ENCODE peak calls at places on chromosomes 5 and 9, in nine cellular contexts. N, W, Q, A, V, C, H, L and X are unnamed samples.

GRCh38 chr9:108182950-108183381 is 672.8 kb downstream of the ACTL7B start:
- DNase-seq in L (no peak), Q (peak), V (no peak), C (no peak), W (no peak), A (no peak), N (no peak), H (peak), X (no peak)

GRCh38 chr9:131635285-131635684 is 90.0 kb downstream of the PRRT1B start:
- DNase-seq in C (peak), H (peak), L (peak), V (peak), N (peak), Q (peak), W (peak), A (peak), X (no peak)

GRCh38 chr9:36779582-36779981 is 206.9 kb downstream of the MELK start:
- DNase-seq in Q (no peak), L (no peak), A (no peak), W (no peak), H (peak), V (no peak), N (no peak), C (no peak), X (no peak)

GRCh38 chr9:131886839-131887238 is 147.0 kb upstream of the RAPGEF1 start:
- DNase-seq in Q (no peak), C (no peak), H (peak), L (no peak), W (no peak), N (no peak), V (no peak), A (no peak), X (no peak)

GRCh38 chr9:6567140-6567591 is 78.4 kb downstream of the GLDC start:
- DNase-seq in H (peak), W (no peak), V (no peak), N (no peak), C (peak), A (no peak), L (no peak), Q (no peak), X (no peak)

GRCh38 chr9:28547469-28547981 is 974.2 kb upstream of the C9orf72 start:
- DNase-seq in V (no peak), C (no peak), L (no peak), A (no peak), W (no peak), N (no peak), Q (no peak), H (no peak), X (no peak)

GRCh38 chr5:138620661-138621224 is 45.5 kb upstream of the HSPA9 start:
- DNase-seq in A (peak), H (no peak), L (no peak), V (no peak), C (no peak), W (no peak), Q (no peak), N (no peak), X (no peak)

GRCh38 chr5:111776903-111777302 is 19.9 kb upstream of the NREP start:
- DNase-seq in C (no peak), V (no peak), Q (peak), W (no peak), A (no peak), N (no peak), L (no peak), H (no peak), X (no peak)

GRCh38 chr5:132083065-132083678 is 9.6 kb downstream of the CSF2 start:
- DNase-seq in H (no peak), A (no peak), N (peak), W (no peak), L (no peak), Q (no peak), C (no peak), V (no peak), X (no peak)

GRCh38 chr5:171418316-171418981 is 998 bp upstream of the FGF18 start:
- DNase-seq in W (peak), V (peak), Q (peak), C (peak), H (peak), N (peak), L (peak), A (peak), X (peak)

GRCh38 chr9:134026981-134027380 is 1.7 kb downstream of the BRD3OS start:
- DNase-seq in Q (no peak), C (no peak), A (no peak), H (no peak), W (no peak), V (no peak), N (no peak), L (no peak), X (no peak)

GRCh38 chr9:76456202-76456926 is 2.6 kb upstream of the GCNT1 start:
- DNase-seq in Q (peak), C (peak), L (no peak), H (peak), V (no peak), W (peak), A (no peak), N (no peak), X (no peak)

GRCh38 chr5:39376293-39376714 is 12.0 kb upstream of the C9 start:
- DNase-seq in L (no peak), N (no peak), Q (peak), A (no peak), W (no peak), C (peak), H (peak), V (peak), X (no peak)

GRCh38 chr5:174972291-174972690 is 247.9 kb downstream of the MSX2 start:
- DNase-seq in C (no peak), W (no peak), N (no peak), L (no peak), V (no peak), H (no peak), Q (no peak), A (no peak), X (no peak)

GRCh38 chr5:121596882-121597281 is 254.8 kb upstream of the FTMT start:
- DNase-seq in Q (no peak), C (no peak), W (no peak), V (no peak), H (no peak), N (no peak), L (no peak), A (no peak), X (no peak)

GRCh38 chr5:130400091-130400490 is 495.8 kb downstream of the CHSY3 start:
- DNase-seq in H (peak), V (no peak), A (no peak), C (no peak), N (no peak), L (no peak), W (no peak), Q (no peak), X (no peak)

GRCh38 chr5:157057459-157058370 is 1.2 kb downstream of the HAVCR1 start:
- DNase-seq in L (no peak), Q (no peak), H (no peak), C (no peak), V (no peak), N (no peak), W (no peak), A (no peak), X (no peak)

GRCh38 chr9:7983361-7983974 is 183.9 kb upstream of the DMAC1 start:
- DNase-seq in N (no peak), H (no peak), A (no peak), V (no peak), L (no peak), C (no peak), Q (no peak), W (no peak), X (no peak)

GRCh38 chr5:39049298-39049697 is 24.9 kb downstream of the RICTOR start:
- DNase-seq in H (no peak), N (no peak), C (no peak), A (no peak), Q (no peak), L (no peak), V (no peak), W (no peak), X (no peak)

GRCh38 chr9:110809038-110809595 is 140.5 kb downstream of the MUSK start:
- DNase-seq in Q (no peak), V (no peak), A (no peak), W (no peak), L (no peak), H (no peak), C (no peak), N (no peak), X (no peak)

GRCh38 chr5:143395638-143396352 is 7.7 kb downstream of the NR3C1 start:
- DNase-seq in C (no peak), W (no peak), N (no peak), Q (no peak), A (no peak), V (no peak), H (peak), L (no peak), X (no peak)

GRCh38 chr5:127595484-127596368 is 53.2 kb upstream of the CTXN3 start:
- DNase-seq in H (no peak), V (no peak), C (no peak), Q (no peak), A (no peak), N (no peak), L (no peak), W (no peak), X (no peak)

GRCh38 chr5:2991884-2992283 is 240.4 kb upstream of the IRX2 start:
- DNase-seq in V (no peak), W (no peak), L (no peak), C (no peak), Q (no peak), N (no peak), A (no peak), H (no peak), X (no peak)